ENCODE peak calls at places on chromosomes 13 and 19, in four cellular contexts. S, H, N and A are unnamed samples.

GRCh38 chr13:89554801-89555200 is 1792.7 kb upstream of the MIR17HG start:
- DNase-seq in S (no peak), H (no peak), N (no peak), A (no peak)

GRCh38 chr13:98482476-98483444 is 94.1 kb downstream of the STK24 start:
- DNase-seq in S (no peak), H (no peak), N (no peak), A (no peak)

GRCh38 chr19:17761148-17761547 is 9.9 kb downstream of the FCHO1 start:
- DNase-seq in S (no peak), H (no peak), N (no peak), A (no peak)

GRCh38 chr19:38919837-38920528 is 8.0 kb upstream of the CCER2 start:
- DNase-seq in S (no peak), H (no peak), N (peak), A (peak)

GRCh38 chr13:104750377-104750776 is 1684.2 kb upstream of the SLC10A2 start:
- DNase-seq in S (no peak), H (no peak), N (no peak), A (no peak)

GRCh38 chr13:60000081-60000480 is 163.6 kb downstream of the DIAPH3 start:
- DNase-seq in S (no peak), H (no peak), N (no peak), A (no peak)

GRCh38 chr19:51093510-51094345 is 11.0 kb upstream of the KLK14 start:
- DNase-seq in S (no peak), H (no peak), N (no peak), A (no peak)

GRCh38 chr13:98768522-98768921 is 16.1 kb upstream of the SLC15A1 start:
- DNase-seq in S (no peak), H (no peak), N (no peak), A (no peak)

GRCh38 chr13:84139561-84140158 is 257.4 kb upstream of the SLITRK1 start:
- DNase-seq in S (no peak), H (no peak), N (no peak), A (no peak)

GRCh38 chr13:29503041-29503837 is 92.2 kb downstream of the SLC7A1 start:
- DNase-seq in S (peak), H (peak), N (peak), A (peak)

GRCh38 chr13:113137656-113138292 is 15.2 kb downstream of the F10 start:
- DNase-seq in S (no peak), H (no peak), N (no peak), A (no peak)

GRCh38 chr13:36736119-36736726 is 62.4 kb downstream of the SERTM1 start:
- DNase-seq in S (peak), H (no peak), N (peak), A (peak)

GRCh38 chr19:39405930-39406655 is 554 bp upstream of the ZFP36 start:
- DNase-seq in S (peak), H (no peak), N (no peak), A (no peak)

GRCh38 chr19:50926144-50926543 is 14.9 kb upstream of the KLK4 start:
- DNase-seq in S (no peak), H (no peak), N (no peak), A (no peak)

GRCh38 chr13:80841346-80841882 is 500.5 kb upstream of the SPRY2 start:
- DNase-seq in S (no peak), H (no peak), N (no peak), A (no peak)

GRCh38 chr19:45705115-45705514 is 12.6 kb downstream of the QPCTL start:
- DNase-seq in S (no peak), H (no peak), N (no peak), A (no peak)

GRCh38 chr13:110877737-110878136 is 37.1 kb downstream of the ANKRD10 start:
- DNase-seq in S (no peak), H (no peak), N (no peak), A (no peak)

GRCh38 chr13:94657167-94657566 is 55.2 kb downstream of the SOX21 start:
- DNase-seq in S (no peak), H (no peak), N (no peak), A (no peak)
- TF ChIP-seq TEAD4 in S (no peak), H (no peak), N (no peak), A (no peak)

GRCh38 chr13:99873832-99874430 is 97.6 kb downstream of the ZIC5 start:
- DNase-seq in S (no peak), H (no peak), N (no peak), A (no peak)

GRCh38 chr13:99875391-99875790 is 96.2 kb downstream of the ZIC5 start:
- DNase-seq in S (no peak), H (no peak), N (no peak), A (no peak)

GRCh38 chr13:99871249-99871898 is 100.2 kb downstream of the ZIC5 start:
- DNase-seq in S (no peak), H (no peak), N (no peak), A (no peak)

GRCh38 chr13:99870541-99870940 is 101.0 kb downstream of the ZIC5 start:
- DNase-seq in S (no peak), H (no peak), N (no peak), A (no peak)

GRCh38 chr13:99873141-99873540 is 98.4 kb downstream of the ZIC5 start:
- DNase-seq in S (no peak), H (no peak), N (no peak), A (no peak)
- TF ChIP-seq MAX in S (no peak), H (no peak), N (no peak), A (no peak)

GRCh38 chr13:73273737-73274136 is 214.9 kb downstream of the KLF5 start:
- DNase-seq in S (no peak), H (no peak), N (no peak), A (no peak)
- TF ChIP-seq TEAD4 in S (no peak), H (no peak), N (no peak), A (peak)

DNA sequence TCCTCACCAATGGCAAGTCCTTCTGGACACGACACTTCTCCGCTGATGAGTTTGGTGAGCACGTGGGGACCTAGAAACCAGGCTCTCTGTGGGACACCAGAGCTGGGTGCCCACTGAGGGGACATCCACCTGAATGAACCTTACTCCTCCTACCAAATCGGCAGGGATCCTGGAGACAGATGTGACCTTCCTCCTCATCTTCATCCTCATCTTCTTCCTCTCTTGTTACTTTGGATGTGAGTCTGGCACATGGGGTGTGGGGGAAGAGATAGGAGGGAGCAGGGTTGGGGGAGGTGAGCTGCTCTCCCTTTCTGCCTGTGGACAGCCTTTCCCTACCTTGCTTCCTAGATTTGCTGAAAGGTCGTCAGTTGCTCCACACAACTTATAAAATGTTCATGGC is 1.9 kb downstream of the TMEM145 start:
- DNase-seq in S (no peak), H (no peak), N (no peak), A (no peak)
- TF ChIP-seq MAX in S (no peak), H (no peak), N (no peak), A (no peak)

GRCh38 chr19:46716672-46717033 is 261 bp downstream of the PRKD2 start:
- DNase-seq in S (no peak), H (no peak), N (peak), A (no peak)

GRCh38 chr19:46716013-46716671 is 772 bp downstream of the PRKD2 start:
- DNase-seq in S (peak), H (no peak), N (peak), A (peak)

GRCh38 chr19:46713781-46714522 is 3.0 kb downstream of the PRKD2 start:
- DNase-seq in S (peak), H (no peak), N (peak), A (peak)

GRCh38 chr19:46715620-46716012 is 1.3 kb downstream of the PRKD2 start:
- DNase-seq in S (no peak), H (no peak), N (no peak), A (no peak)

DNA sequence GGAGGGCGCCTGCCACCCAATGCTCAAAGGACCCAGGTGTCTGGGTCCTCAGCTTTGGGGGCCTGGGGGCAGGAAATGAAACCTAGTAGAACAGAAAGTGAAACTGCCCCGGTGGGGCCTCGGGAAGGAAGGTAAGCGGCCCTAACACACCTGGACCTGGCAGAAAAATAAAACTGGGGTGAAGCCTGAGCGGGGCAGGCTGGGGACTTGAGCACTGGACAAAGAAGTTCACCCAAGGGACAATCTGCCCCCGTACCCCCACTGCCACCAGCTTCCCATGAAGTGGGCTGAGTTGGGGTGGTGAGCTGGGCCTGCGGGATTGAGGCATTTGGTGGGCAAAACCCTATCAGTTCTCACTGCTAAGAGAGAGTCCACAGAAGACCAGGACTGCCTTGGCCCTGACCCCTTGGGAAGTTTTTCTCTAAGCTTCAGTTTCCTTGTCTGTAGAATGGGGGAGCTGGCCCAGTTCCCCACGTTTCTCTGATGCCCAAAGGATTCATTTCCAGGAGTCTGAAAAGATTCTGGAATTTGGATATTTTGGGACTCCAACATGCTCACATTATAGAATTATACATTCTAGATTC is 2.3 kb downstream of the PRKD2 start:
- DNase-seq in S (no peak), H (no peak), N (no peak), A (no peak)
- TF ChIP-seq TEAD4 in S (no peak), H (no peak), N (no peak), A (no peak)